ENCODE peak calls at places on chromosomes 16 and 17, in four cellular contexts. D is stimulated activated CD4-positive, alpha-beta T cell treated with anti-CD3 and anti-CD28 coated beads, Interleukin-1b, Interleukin-23, amount 100 ng/mL, for 4 hours; Z is effector memory CD8-positive, alpha-beta T cell; E is esophagus squamous epithelium. B is an unnamed sample.

GRCh38 chr16:606656-607307 is 16.9 kb downstream of the RAB40C start:
- DNase-seq in D (no peak), Z (no peak), E (no peak), B (no peak)

GRCh38 chr16:13483121-13483520 is 436.8 kb upstream of the ERCC4 start:
- DNase-seq in D (no peak), Z (no peak), E (no peak), B (no peak)

GRCh38 chr16:10539256-10539655 is 41.1 kb downstream of the EMP2 start:
- DNase-seq in D (no peak), Z (no peak), E (no peak), B (peak)

GRCh38 chr17:75032896-75033294 is 13.9 kb downstream of the ATP5PD start:
- DNase-seq in D (no peak), Z (no peak), E (no peak), B (peak)

GRCh38 chr16:2529061-2529931 is 1.9 kb downstream of the CEMP1 start:
- DNase-seq in D (no peak), Z (no peak), E (no peak), B (no peak)

GRCh38 chr17:70195091-70195490 is 25.8 kb downstream of the KCNJ2 start:
- DNase-seq in D (no peak), Z (no peak), E (no peak), B (no peak)

GRCh38 chr17:61307905-61308886 is 91.4 kb upstream of the TBX2 start:
- DNase-seq in D (no peak), Z (no peak), E (no peak), B (no peak)

GRCh38 chr16:72312862-72313261 is 140.9 kb upstream of the PMFBP1 start:
- DNase-seq in D (no peak), Z (no peak), E (no peak), B (no peak)

GRCh38 chr16:72848759-72849664 is 198.9 kb downstream of the ZFHX3 start:
- DNase-seq in D (no peak), Z (no peak), E (no peak), B (peak)

GRCh38 chr17:80446645-80447405 is 29.6 kb downstream of the NPTX1 start:
- DNase-seq in D (no peak), Z (no peak), E (no peak), B (no peak)

GRCh38 chr17:42248351-42249179 is 27.6 kb downstream of the STAT5B start:
- DNase-seq in D (peak), Z (peak), E (peak), B (peak)

GRCh38 chr17:50288306-50288705 is 14.0 kb downstream of the TMEM92 start:
- DNase-seq in D (no peak), Z (no peak), E (no peak), B (peak)

GRCh38 chr17:83196088-83196765 is 116.8 kb downstream of the METRNL start:
- DNase-seq in D (no peak), Z (no peak), E (no peak), B (no peak)

GRCh38 chr17:301681-302299 is 50.8 kb downstream of the RPH3AL start:
- DNase-seq in D (no peak), Z (no peak), E (no peak), B (no peak)

GRCh38 chr17:74466111-74466784 is at the start of gene CD300A:
- DNase-seq in D (no peak), Z (no peak), E (no peak), B (peak)

GRCh38 chr17:69539781-69540319 is 125.4 kb downstream of the MAP2K6 start:
- DNase-seq in D (no peak), Z (no peak), E (no peak), B (no peak)

GRCh38 chr16:50449800-50450199 is 81.0 kb upstream of the BRD7 start:
- DNase-seq in D (no peak), Z (no peak), E (no peak), B (no peak)

GRCh38 chr17:80948091-80948960 is 43.3 kb upstream of the CHMP6 start:
- DNase-seq in D (no peak), Z (no peak), E (no peak), B (no peak)

GRCh38 chr17:14299261-14300093 is 1.4 kb upstream of the HS3ST3B1 start:
- DNase-seq in D (no peak), Z (peak), E (no peak), B (peak)

GRCh38 chr17:28404007-28404406 is 2.0 kb downstream of the SLC46A1 start:
- DNase-seq in D (no peak), Z (no peak), E (no peak), B (no peak)

GRCh38 chr17:50114849-50115357 is 15.1 kb downstream of the SAMD14 start:
- DNase-seq in D (no peak), Z (peak), E (no peak), B (peak)

GRCh38 chr17:44919885-44920564 is 4.7 kb upstream of the GFAP start:
- DNase-seq in D (peak), Z (peak), E (peak), B (peak)

GRCh38 chr16:80167657-80168056 is 373.1 kb upstream of the DYNLRB2 start:
- DNase-seq in D (no peak), Z (no peak), E (no peak), B (peak)

GRCh38 chr16:73890524-73891500 is 405.8 kb upstream of the PSMD7 start:
- DNase-seq in D (no peak), Z (no peak), E (no peak), B (peak)

GRCh38 chr16:85627102-85627834 is 14.1 kb downstream of the GSE1 start:
- DNase-seq in D (no peak), Z (no peak), E (no peak), B (peak)

GRCh38 chr17:76811028-76811427 is 57.2 kb upstream of the MGAT5B start:
- DNase-seq in D (no peak), Z (no peak), E (no peak), B (peak)

GRCh38 chr16:30775381-30776099 is 11.5 kb downstream of the ZNF629 start:
- DNase-seq in D (peak), Z (peak), E (no peak), B (peak)

GRCh38 chr16:86784267-86784626 is 205.9 kb downstream of the FOXL1 start:
- DNase-seq in D (no peak), Z (no peak), E (no peak), B (no peak)

GRCh38 chr17:11170901-11171300 is 70.1 kb upstream of the SHISA6 start:
- DNase-seq in D (no peak), Z (no peak), E (no peak), B (peak)

GRCh38 chr17:65472602-65473001 is 88.8 kb downstream of the AXIN2 start:
- DNase-seq in D (no peak), Z (no peak), E (no peak), B (no peak)

GRCh38 chr16:57754354-57755060 is 18.9 kb downstream of the KATNB1 start:
- DNase-seq in D (no peak), Z (no peak), E (no peak), B (no peak)

GRCh38 chr16:54361813-54362212 is 75.2 kb upstream of the IRX3 start:
- DNase-seq in D (no peak), Z (no peak), E (no peak), B (peak)

GRCh38 chr16:51939371-51940005 is 607.5 kb downstream of the TOX3 start:
- DNase-seq in D (no peak), Z (no peak), E (no peak), B (peak)